ENCODE peak calls at places on chromosomes 13 and 19, in six cellular contexts. H is thoracic aorta; S is OCI-LY7; N is CD8-positive, alpha-beta T cell; C is dorsolateral prefrontal cortex; W is testis. M is an unnamed sample.

GRCh38 chr13:74134226-74134776 is at the start of gene KLF12:
- DNase-seq in H (peak; percentile 71), S (peak; percentile 97), N (peak; percentile 89), C (peak; percentile 50), W (peak; percentile 84), M (peak; percentile 96)

GRCh38 chr13:44218501-44219240 is 155.0 kb upstream of the SERP2 start:
- DNase-seq in H (peak; percentile 25), S (no peak), N (no peak), C (no peak), W (peak; percentile 50), M (no peak)

GRCh38 chr19:44883962-44884361 is 7.1 kb upstream of the TOMM40 start:
- DNase-seq in H (no peak), S (no peak), N (no peak), C (no peak), W (no peak), M (no peak)

GRCh38 chr19:35549174-35549788 is 3.9 kb downstream of the TMEM147 start:
- DNase-seq in H (no peak), S (peak; percentile 82), N (peak; percentile 43), C (no peak), W (peak; percentile 39), M (peak; percentile 88)

GRCh38 chr13:101594936-101595335 is 142.5 kb downstream of the ITGBL1 start:
- DNase-seq in H (no peak), S (no peak), N (no peak), C (no peak), W (no peak), M (no peak)

GRCh38 chr13:86000546-86000945 is 201.3 kb upstream of the SLITRK6 start:
- DNase-seq in H (no peak), S (no peak), N (no peak), C (no peak), W (no peak), M (no peak)

GRCh38 chr19:47229674-47230121 is 1.3 kb downstream of the BBC3 start:
- DNase-seq in H (no peak), S (peak; percentile 61), N (no peak), C (no peak), W (peak; percentile 45), M (peak; percentile 73)

GRCh38 chr13:80132741-80133601 is 208.0 kb downstream of the SPRY2 start:
- DNase-seq in H (peak; percentile 38), S (no peak), N (no peak), C (peak; percentile 64), W (peak; percentile 72), M (peak; percentile 61)

GRCh38 chr13:114141261-114141996 is 9.0 kb upstream of the RASA3 start:
- DNase-seq in H (no peak), S (no peak), N (no peak), C (no peak), W (no peak), M (no peak)

GRCh38 chr13:19959141-19959830 is 759 bp downstream of the ZMYM2 start:
- DNase-seq in H (peak; percentile 8), S (peak; percentile 73), N (peak; percentile 53), C (peak; percentile 52), W (peak; percentile 62), M (peak; percentile 85)

GRCh38 chr13:59088716-59089115 is 1075.0 kb downstream of the DIAPH3 start:
- DNase-seq in H (no peak), S (no peak), N (no peak), C (no peak), W (no peak), M (no peak)

GRCh38 chr13:100403675-100404074 is 184.9 kb downstream of the GGACT start:
- DNase-seq in H (no peak), S (no peak), N (no peak), C (no peak), W (no peak), M (peak; percentile 65)

GRCh38 chr19:18128044-18128443 is 24.9 kb upstream of the PIK3R2 start:
- DNase-seq in H (no peak), S (no peak), N (no peak), C (no peak), W (no peak), M (no peak)

GRCh38 chr19:27734496-27735220 is 1478.3 kb downstream of the UQCRFS1 start:
- DNase-seq in H (no peak), S (no peak), N (no peak), C (no peak), W (no peak), M (no peak)

GRCh38 chr13:98930014-98930625 is 47.7 kb downstream of the DOCK9 start:
- DNase-seq in H (no peak), S (no peak), N (no peak), C (no peak), W (no peak), M (peak; percentile 48)

GRCh38 chr19:44757057-44757734 is 8.7 kb downstream of the BCL3 start:
- DNase-seq in H (peak; percentile 47), S (no peak), N (no peak), C (no peak), W (peak; percentile 76), M (peak; percentile 78)

GRCh38 chr13:31352467-31352866 is 152.7 kb downstream of the B3GLCT start:
- DNase-seq in H (no peak), S (no peak), N (no peak), C (no peak), W (no peak), M (no peak)

GRCh38 chr13:98033277-98034247 is 80.1 kb downstream of the IPO5 start:
- DNase-seq in H (no peak), S (no peak), N (no peak), C (no peak), W (peak; percentile 52), M (peak; percentile 74)

GRCh38 chr19:751501-752341 is 809 bp downstream of the MISP start:
- DNase-seq in H (no peak), S (no peak), N (no peak), C (no peak), W (no peak), M (peak; percentile 69)

GRCh38 chr13:18943721-18944391 is 237.8 kb downstream of the TUBA3C start:
- DNase-seq in H (no peak), S (no peak), N (no peak), C (peak; percentile 24), W (no peak), M (no peak)

GRCh38 chr13:99862243-99862642 is 109.3 kb downstream of the ZIC5 start:
- DNase-seq in H (no peak), S (no peak), N (no peak), C (no peak), W (no peak), M (no peak)

GRCh38 chr13:112447306-112447705 is 71.2 kb downstream of the SPACA7 start:
- DNase-seq in H (no peak), S (no peak), N (no peak), C (no peak), W (no peak), M (peak; percentile 30)

GRCh38 chr13:99796175-99796819 is 175.3 kb downstream of the ZIC5 start:
- DNase-seq in H (no peak), S (peak; percentile 14), N (no peak), C (no peak), W (peak; percentile 23), M (peak; percentile 92)

GRCh38 chr13:43908156-43909126 is 28.7 kb downstream of the LACC1 start:
- DNase-seq in H (no peak), S (peak; percentile 36), N (no peak), C (no peak), W (peak; percentile 34), M (no peak)

GRCh38 chr19:8004723-8005513 is 523 bp downstream of the ELAVL1 start:
- DNase-seq in H (no peak), S (peak; percentile 44), N (peak; percentile 2), C (no peak), W (peak; percentile 34), M (no peak)

GRCh38 chr13:86383151-86383550 is 583.9 kb upstream of the SLITRK6 start:
- DNase-seq in H (no peak), S (no peak), N (no peak), C (no peak), W (no peak), M (no peak)

GRCh38 chr19:55301459-55302331 is 17.9 kb downstream of the BRSK1 start:
- DNase-seq in H (peak; percentile 29), S (peak; percentile 91), N (peak; percentile 96), C (peak; percentile 87), W (peak; percentile 92), M (peak; percentile 96)

GRCh38 chr13:99442273-99442895 is 58.9 kb upstream of the TM9SF2 start:
- DNase-seq in H (no peak), S (peak; percentile 48), N (peak; percentile 40), C (no peak), W (peak; percentile 69), M (peak; percentile 74)

GRCh38 chr19:10625762-10626138 is 397 bp downstream of the SLC44A2 start:
- DNase-seq in H (no peak), S (no peak), N (no peak), C (no peak), W (no peak), M (peak; percentile 67)

GRCh38 chr19:19276851-19277250 is 3.8 kb upstream of the TM6SF2 start:
- DNase-seq in H (no peak), S (no peak), N (no peak), C (no peak), W (no peak), M (no peak)

GRCh38 chr13:30739646-30740642 is 4.6 kb downstream of the ALOX5AP start:
- DNase-seq in H (no peak), S (peak; percentile 5), N (peak; percentile 34), C (no peak), W (no peak), M (peak; percentile 73)

GRCh38 chr19:4277051-4277700 is 1.9 kb upstream of the SHD start:
- DNase-seq in H (no peak), S (no peak), N (no peak), C (no peak), W (no peak), M (no peak)

GRCh38 chr19:4278460-4278901 is 585 bp upstream of the SHD start:
- DNase-seq in H (no peak), S (no peak), N (no peak), C (no peak), W (no peak), M (no peak)

GRCh38 chr19:4278926-4279529 is at the start of gene SHD:
- DNase-seq in H (no peak), S (no peak), N (no peak), C (no peak), W (no peak), M (peak; percentile 75)

GRCh38 chr19:4278010-4278409 is 1.1 kb upstream of the SHD start:
- DNase-seq in H (no peak), S (no peak), N (no peak), C (no peak), W (no peak), M (peak; percentile 56)

GRCh38 chr19:4279530-4280422 is 710 bp downstream of the SHD start:
- DNase-seq in H (no peak), S (no peak), N (no peak), C (no peak), W (no peak), M (no peak)
- TF ChIP-seq CTCF in H (no peak), S (no peak), N (no peak), C (no peak), W (no peak), M (no peak)

GRCh38 chr13:77222909-77223308 is 104.0 kb downstream of the MYCBP2 start:
- DNase-seq in H (no peak), S (no peak), N (no peak), C (no peak), W (no peak), M (no peak)
- H3K27ac ChIP-seq in H (no peak overlapping the region), S (no peak overlapping the region), N (no peak overlapping the region), C (no peak overlapping the region), W (no peak overlapping the region), M (no peak overlapping the region)

GRCh38 chr13:27339299-27339698 is 68.7 kb downstream of the RASL11A start:
- DNase-seq in H (no peak), S (peak; percentile 78), N (peak; percentile 28), C (no peak), W (peak; percentile 21), M (peak; percentile 92)
- TF ChIP-seq CTCF in H (no peak), S (peak; percentile 67), N (peak; percentile 56), C (peak; percentile 14), W (no peak), M (peak; percentile 74)

GRCh38 chr13:110521296-110521680 is 40.2 kb downstream of the RAB20 start:
- DNase-seq in H (no peak), S (no peak), N (no peak), C (no peak), W (no peak), M (no peak)
- H3K27ac ChIP-seq in H (peak overlapping the region; percentile 88), S (no peak overlapping the region), N (no peak overlapping the region), C (peak overlapping the region; percentile 73), W (peak overlapping the region; percentile 8), M (no peak overlapping the region)